ENCODE peak calls at places on chromosomes 2 and 18, in ten cellular contexts. One of them, this sample, is unnamed.

GRCh38 chr2:235934059-235934896 is 233.9 kb downstream of the GBX2 start:
- DNase-seq in GM12878: no peak
- DNase-seq in IMR-90: peak
- DNase-seq in transverse colon: no peak
- DNase-seq in H54: no peak
- DNase-seq in GM12892: no peak
- DNase-seq in A549: no peak
- DNase-seq in heart left ventricle: no peak
- DNase-seq in ovary: no peak
- DNase-seq in spleen: no peak
- DNase-seq in this sample: no peak

GRCh38 chr18:79643049-79643765 is 36.4 kb upstream of the CTDP1 start:
- DNase-seq in GM12892: no peak
- DNase-seq in spleen: peak
- DNase-seq in heart left ventricle: no peak
- DNase-seq in A549: no peak
- DNase-seq in IMR-90: no peak
- DNase-seq in H54: no peak
- DNase-seq in ovary: no peak
- DNase-seq in GM12878: no peak
- DNase-seq in transverse colon: no peak
- DNase-seq in this sample: no peak

GRCh38 chr2:237877576-237878307 is 18.3 kb downstream of the RAMP1 start:
- DNase-seq in spleen: peak
- DNase-seq in ovary: peak
- DNase-seq in H54: no peak
- DNase-seq in GM12892: no peak
- DNase-seq in GM12878: no peak
- DNase-seq in IMR-90: no peak
- DNase-seq in A549: no peak
- DNase-seq in heart left ventricle: no peak
- DNase-seq in transverse colon: no peak
- DNase-seq in this sample: no peak

GRCh38 chr2:33213648-33214047 is 262.8 kb upstream of the RASGRP3 start:
- DNase-seq in heart left ventricle: no peak
- DNase-seq in transverse colon: no peak
- DNase-seq in H54: no peak
- DNase-seq in spleen: no peak
- DNase-seq in ovary: no peak
- DNase-seq in GM12878: no peak
- DNase-seq in GM12892: no peak
- DNase-seq in IMR-90: peak
- DNase-seq in A549: no peak
- DNase-seq in this sample: no peak

GRCh38 chr18:37322497-37323035 is 243.0 kb downstream of the CELF4 start:
- DNase-seq in transverse colon: peak
- DNase-seq in GM12878: no peak
- DNase-seq in ovary: peak
- DNase-seq in A549: peak
- DNase-seq in heart left ventricle: peak
- DNase-seq in IMR-90: peak
- DNase-seq in spleen: no peak
- DNase-seq in GM12892: peak
- DNase-seq in H54: peak
- DNase-seq in this sample: no peak

GRCh38 chr2:120979921-120980320 is 244.3 kb downstream of the GLI2 start:
- DNase-seq in A549: no peak
- DNase-seq in heart left ventricle: no peak
- DNase-seq in spleen: no peak
- DNase-seq in GM12892: no peak
- DNase-seq in H54: no peak
- DNase-seq in IMR-90: no peak
- DNase-seq in GM12878: no peak
- DNase-seq in transverse colon: no peak
- DNase-seq in ovary: no peak
- DNase-seq in this sample: no peak

GRCh38 chr18:34158881-34159690 is 65.6 kb downstream of the NOL4 start:
- DNase-seq in ovary: peak
- DNase-seq in H54: no peak
- DNase-seq in spleen: peak
- DNase-seq in GM12878: no peak
- DNase-seq in heart left ventricle: no peak
- DNase-seq in GM12892: peak
- DNase-seq in A549: no peak
- DNase-seq in transverse colon: no peak
- DNase-seq in IMR-90: peak
- DNase-seq in this sample: peak

GRCh38 chr2:242044206-242044590 is 174.7 kb downstream of the RTP5 start:
- DNase-seq in spleen: peak
- DNase-seq in heart left ventricle: no peak
- DNase-seq in transverse colon: no peak
- DNase-seq in IMR-90: no peak
- DNase-seq in A549: no peak
- DNase-seq in H54: no peak
- DNase-seq in ovary: no peak
- DNase-seq in GM12878: no peak
- DNase-seq in GM12892: no peak
- DNase-seq in this sample: no peak

DNA sequence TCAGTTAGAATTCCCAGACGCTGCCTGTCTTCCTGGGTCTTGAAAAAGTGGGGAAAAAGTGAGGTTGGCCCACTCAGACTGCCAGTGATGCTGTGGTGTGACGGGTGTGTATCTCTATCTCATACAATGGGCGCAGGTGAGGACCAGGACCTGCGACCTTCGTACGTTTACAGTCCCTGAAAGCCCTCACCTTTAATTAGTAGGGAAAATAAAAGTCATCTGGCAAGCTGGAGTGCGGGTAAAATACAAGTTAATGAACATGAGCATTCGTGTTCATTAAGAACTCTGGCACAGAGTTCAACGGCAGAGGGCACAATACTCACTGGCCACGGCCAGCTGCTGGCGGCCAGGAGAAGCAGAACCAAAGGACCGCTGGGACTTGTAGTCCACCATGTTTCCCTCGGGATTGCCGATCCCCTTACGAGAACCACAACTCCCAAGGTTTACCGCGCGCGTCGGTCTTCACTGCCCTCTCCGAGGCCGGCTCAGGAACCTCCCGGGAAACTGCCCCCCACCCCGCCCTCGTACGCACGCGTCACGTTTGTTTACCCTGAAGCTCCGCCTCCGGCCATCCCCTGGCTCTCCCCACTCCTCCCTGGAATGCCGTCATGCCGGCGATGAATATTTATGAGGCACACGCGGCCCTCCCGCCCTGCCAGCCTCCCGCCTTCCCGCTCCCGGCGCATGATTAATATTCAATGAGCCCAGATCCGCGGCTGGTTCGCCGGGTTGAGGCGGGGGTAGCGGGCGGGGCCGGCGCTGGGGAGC is 486 bp upstream of the PHLPP1 start:
- DNase-seq in heart left ventricle: peak
- DNase-seq in GM12892: peak
- DNase-seq in A549: peak
- DNase-seq in IMR-90: peak
- DNase-seq in H54: peak
- DNase-seq in GM12878: peak
- DNase-seq in transverse colon: peak
- DNase-seq in spleen: peak
- DNase-seq in ovary: peak
- DNase-seq in this sample: peak
- TF ChIP-seq POLR2A in heart left ventricle: no peak
- TF ChIP-seq POLR2A in GM12892: no peak
- TF ChIP-seq POLR2A in A549: no peak
- TF ChIP-seq POLR2A in IMR-90: no peak
- TF ChIP-seq POLR2A in H54: no peak
- TF ChIP-seq POLR2A in GM12878: no peak
- TF ChIP-seq POLR2A in transverse colon: peak
- TF ChIP-seq POLR2A in spleen: no peak
- TF ChIP-seq POLR2A in ovary: no peak
- TF ChIP-seq POLR2A in this sample: no peak

GRCh38 chr2:10407432-10407831 is 40.7 kb downstream of the ODC1 start:
- DNase-seq in H54: no peak
- DNase-seq in A549: no peak
- DNase-seq in GM12878: no peak
- DNase-seq in IMR-90: no peak
- DNase-seq in ovary: no peak
- DNase-seq in spleen: no peak
- DNase-seq in transverse colon: no peak
- DNase-seq in GM12892: no peak
- DNase-seq in heart left ventricle: no peak
- DNase-seq in this sample: no peak

GRCh38 chr2:10410001-10410671 is 38.0 kb downstream of the ODC1 start:
- DNase-seq in IMR-90: no peak
- DNase-seq in transverse colon: no peak
- DNase-seq in spleen: peak
- DNase-seq in H54: no peak
- DNase-seq in A549: no peak
- DNase-seq in GM12878: peak
- DNase-seq in GM12892: no peak
- DNase-seq in heart left ventricle: no peak
- DNase-seq in ovary: no peak
- DNase-seq in this sample: no peak

GRCh38 chr2:10410716-10411437 is 37.2 kb downstream of the ODC1 start:
- DNase-seq in A549: no peak
- DNase-seq in GM12878: no peak
- DNase-seq in GM12892: no peak
- DNase-seq in IMR-90: no peak
- DNase-seq in spleen: no peak
- DNase-seq in transverse colon: no peak
- DNase-seq in ovary: no peak
- DNase-seq in heart left ventricle: no peak
- DNase-seq in H54: no peak
- DNase-seq in this sample: no peak

GRCh38 chr2:10407841-10408648 is 40.1 kb downstream of the ODC1 start:
- DNase-seq in GM12892: peak
- DNase-seq in ovary: peak
- DNase-seq in IMR-90: peak
- DNase-seq in GM12878: peak
- DNase-seq in H54: peak
- DNase-seq in heart left ventricle: no peak
- DNase-seq in spleen: peak
- DNase-seq in transverse colon: peak
- DNase-seq in A549: peak
- DNase-seq in this sample: peak

GRCh38 chr2:10408649-10409579 is 39.2 kb downstream of the ODC1 start:
- DNase-seq in GM12878: peak
- DNase-seq in heart left ventricle: peak
- DNase-seq in GM12892: peak
- DNase-seq in H54: peak
- DNase-seq in ovary: peak
- DNase-seq in A549: peak
- DNase-seq in spleen: peak
- DNase-seq in IMR-90: peak
- DNase-seq in transverse colon: peak
- DNase-seq in this sample: peak
- TF ChIP-seq POLR2A in GM12878: no peak
- TF ChIP-seq POLR2A in heart left ventricle: no peak
- TF ChIP-seq POLR2A in GM12892: no peak
- TF ChIP-seq POLR2A in H54: no peak
- TF ChIP-seq POLR2A in ovary: no peak
- TF ChIP-seq POLR2A in A549: no peak
- TF ChIP-seq POLR2A in spleen: no peak
- TF ChIP-seq POLR2A in IMR-90: no peak
- TF ChIP-seq POLR2A in transverse colon: peak
- TF ChIP-seq POLR2A in this sample: no peak

DNA sequence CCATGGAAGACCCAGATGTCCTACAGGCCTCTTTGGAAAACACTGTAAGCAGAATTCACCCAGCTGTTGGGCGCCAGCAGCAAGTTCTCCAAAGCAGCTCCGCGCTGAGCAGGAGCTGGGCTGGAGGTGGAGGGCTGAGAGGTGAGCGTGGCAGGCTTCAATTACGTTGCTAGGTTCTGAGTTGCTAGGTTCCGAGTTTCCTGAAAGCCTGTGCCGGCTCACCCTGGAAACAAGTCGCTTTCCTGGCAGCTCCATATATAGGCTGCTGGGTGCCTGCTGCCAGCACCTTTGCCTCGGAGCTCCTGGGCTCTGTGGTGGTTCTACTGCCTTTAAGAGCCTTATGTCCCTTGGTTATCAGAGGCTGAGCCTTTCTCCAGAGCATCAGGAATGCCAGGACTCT is 14.4 kb upstream of the EGR4 start:
- DNase-seq in GM12878: no peak
- DNase-seq in A549: no peak
- DNase-seq in heart left ventricle: no peak
- DNase-seq in GM12892: no peak
- DNase-seq in spleen: no peak
- DNase-seq in transverse colon: no peak
- DNase-seq in ovary: no peak
- DNase-seq in H54: no peak
- DNase-seq in IMR-90: no peak
- DNase-seq in this sample: no peak
- TF ChIP-seq POLR2A in GM12878: no peak
- TF ChIP-seq POLR2A in A549: no peak
- TF ChIP-seq POLR2A in heart left ventricle: no peak
- TF ChIP-seq POLR2A in GM12892: no peak
- TF ChIP-seq POLR2A in spleen: no peak
- TF ChIP-seq POLR2A in transverse colon: no peak
- TF ChIP-seq POLR2A in ovary: no peak
- TF ChIP-seq POLR2A in H54: no peak
- TF ChIP-seq POLR2A in IMR-90: no peak
- TF ChIP-seq POLR2A in this sample: no peak

GRCh38 chr2:28357948-28358667 is 34.5 kb upstream of the FOSL2 start:
- DNase-seq in transverse colon: no peak
- DNase-seq in GM12892: no peak
- DNase-seq in H54: no peak
- DNase-seq in IMR-90: no peak
- DNase-seq in spleen: no peak
- DNase-seq in ovary: no peak
- DNase-seq in heart left ventricle: no peak
- DNase-seq in A549: no peak
- DNase-seq in GM12878: no peak
- DNase-seq in this sample: no peak

GRCh38 chr2:28354920-28355520 is 37.6 kb upstream of the FOSL2 start:
- DNase-seq in heart left ventricle: no peak
- DNase-seq in transverse colon: no peak
- DNase-seq in ovary: no peak
- DNase-seq in IMR-90: no peak
- DNase-seq in GM12892: no peak
- DNase-seq in H54: no peak
- DNase-seq in spleen: peak
- DNase-seq in GM12878: no peak
- DNase-seq in A549: no peak
- DNase-seq in this sample: no peak

GRCh38 chr2:28357055-28357454 is 35.6 kb upstream of the FOSL2 start:
- DNase-seq in H54: no peak
- DNase-seq in heart left ventricle: no peak
- DNase-seq in spleen: no peak
- DNase-seq in transverse colon: no peak
- DNase-seq in GM12892: no peak
- DNase-seq in GM12878: no peak
- DNase-seq in A549: no peak
- DNase-seq in IMR-90: no peak
- DNase-seq in ovary: no peak
- DNase-seq in this sample: no peak

GRCh38 chr2:28355521-28356094 is 37.0 kb upstream of the FOSL2 start:
- DNase-seq in transverse colon: no peak
- DNase-seq in A549: no peak
- DNase-seq in heart left ventricle: peak
- DNase-seq in spleen: peak
- DNase-seq in H54: no peak
- DNase-seq in GM12878: no peak
- DNase-seq in IMR-90: no peak
- DNase-seq in GM12892: no peak
- DNase-seq in ovary: peak
- DNase-seq in this sample: peak

DNA sequence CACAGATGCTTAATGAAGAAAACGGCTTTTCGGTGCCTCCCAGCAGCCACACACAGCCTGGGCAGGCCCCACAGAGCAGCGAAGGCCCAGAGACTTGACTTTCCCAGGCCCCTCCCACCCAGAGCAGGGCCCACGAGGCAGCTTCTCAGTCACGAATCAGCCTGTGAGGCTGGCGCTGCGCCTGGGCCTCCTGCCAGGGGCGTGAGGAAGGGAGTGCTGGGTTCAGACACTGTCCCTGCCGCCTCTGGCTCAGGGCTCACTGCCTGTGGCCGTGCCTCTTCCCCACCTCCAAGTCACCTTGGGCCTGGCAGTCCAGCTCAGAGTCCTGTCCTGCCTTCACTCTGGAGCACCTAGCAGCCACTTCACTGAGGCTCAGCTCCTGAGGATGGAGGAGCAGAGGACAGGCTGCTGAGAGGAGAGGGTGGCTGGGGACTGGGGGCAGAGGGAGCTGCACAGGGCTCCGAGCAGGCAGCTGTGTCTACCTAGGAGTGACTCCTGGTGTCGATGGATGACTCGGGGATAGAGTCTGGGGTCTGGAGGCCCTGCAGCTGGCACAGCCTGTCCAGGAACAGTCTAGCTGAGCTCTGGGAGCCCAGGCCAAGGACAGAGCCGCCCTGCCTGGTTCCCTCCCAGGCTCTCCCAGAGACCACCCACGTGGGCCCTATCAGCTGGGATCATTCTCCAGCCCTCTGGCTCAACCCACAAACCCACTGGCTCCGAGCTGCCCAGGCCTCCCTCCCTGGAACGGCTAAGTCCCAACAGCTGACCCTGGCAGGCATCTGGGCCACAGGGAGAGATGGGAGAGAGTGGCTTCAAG is 36.4 kb upstream of the FOSL2 start:
- DNase-seq in spleen: peak
- DNase-seq in transverse colon: peak
- DNase-seq in A549: no peak
- DNase-seq in IMR-90: peak
- DNase-seq in heart left ventricle: peak
- DNase-seq in ovary: peak
- DNase-seq in GM12892: no peak
- DNase-seq in GM12878: no peak
- DNase-seq in H54: peak
- DNase-seq in this sample: peak
- TF ChIP-seq POLR2A in spleen: no peak
- TF ChIP-seq POLR2A in transverse colon: peak
- TF ChIP-seq POLR2A in A549: no peak
- TF ChIP-seq POLR2A in IMR-90: no peak
- TF ChIP-seq POLR2A in heart left ventricle: no peak
- TF ChIP-seq POLR2A in ovary: no peak
- TF ChIP-seq POLR2A in GM12892: no peak
- TF ChIP-seq POLR2A in GM12878: no peak
- TF ChIP-seq POLR2A in H54: no peak
- TF ChIP-seq POLR2A in this sample: no peak

This sample was measured in lower leg skin.